ENCODE peak calls at places on chromosome 15, in seven cellular contexts. C is AG09309, F is dorsolateral prefrontal cortex, R is GM23338, Z is OCI-LY7, W is brain microvascular endothelial cell, H is PC-3. B is an unnamed sample.

GRCh38 chr15:49624046-49624445 is 3.2 kb downstream of the DTWD1 start:
- DNase-seq in C (no peak), F (no peak), R (no peak), Z (no peak), W (peak), H (no peak), B (no peak)

GRCh38 chr15:82750831-82751181 is 41.1 kb upstream of the AP3B2 start:
- DNase-seq in C (no peak), F (no peak), R (peak), Z (peak), W (no peak), H (no peak), B (no peak)

GRCh38 chr15:76393614-76394013 is 57.0 kb downstream of the ISL2 start:
- DNase-seq in C (no peak), F (no peak), R (no peak), Z (no peak), W (peak), H (peak), B (peak)

GRCh38 chr15:58980351-58980939 is 7.0 kb upstream of the RNF111 start:
- DNase-seq in C (no peak), F (no peak), R (peak), Z (peak), W (no peak), H (peak), B (no peak)

GRCh38 chr15:62603757-62604156 is 438.7 kb upstream of the C2CD4B start:
- DNase-seq in C (peak), F (no peak), R (no peak), Z (no peak), W (no peak), H (peak), B (no peak)

GRCh38 chr15:47908950-47909670 is 191.8 kb downstream of the SEMA6D start:
- DNase-seq in C (no peak), F (no peak), R (no peak), Z (no peak), W (no peak), H (peak), B (no peak)

GRCh38 chr15:53811530-53811929 is 52.1 kb upstream of the WDR72 start:
- DNase-seq in C (no peak), F (no peak), R (peak), Z (peak), W (no peak), H (peak), B (no peak)

GRCh38 chr15:35697549-35698299 is 151.8 kb upstream of the DPH6 start:
- DNase-seq in C (peak), F (no peak), R (peak), Z (no peak), W (peak), H (peak), B (no peak)

GRCh38 chr15:40960926-40961325 is 7.7 kb downstream of the CHAC1 start:
- DNase-seq in C (no peak), F (no peak), R (no peak), Z (no peak), W (no peak), H (peak), B (no peak)
- H3K4me3 ChIP-seq in C (no peak), F (no peak), R (no peak), Z (no peak), W (no peak), H (no peak), B (no peak)

GRCh38 chr15:90294601-90295269 is 29.3 kb downstream of the NGRN start:
- DNase-seq in C (no peak), F (no peak), R (peak), Z (no peak), W (no peak), H (no peak), B (no peak)
- H3K4me3 ChIP-seq in C (no peak), F (peak), R (no peak), Z (no peak), W (no peak), H (no peak), B (no peak)

GRCh38 chr15:72063186-72063585 is 54.8 kb downstream of the MYO9A start:
- DNase-seq in C (no peak), F (no peak), R (no peak), Z (no peak), W (no peak), H (no peak), B (no peak)

GRCh38 chr15:72058590-72058989 is 59.4 kb downstream of the MYO9A start:
- DNase-seq in C (no peak), F (no peak), R (no peak), Z (no peak), W (no peak), H (no peak), B (no peak)

GRCh38 chr15:72062319-72062718 is 55.6 kb downstream of the MYO9A start:
- DNase-seq in C (no peak), F (no peak), R (no peak), Z (no peak), W (no peak), H (no peak), B (no peak)

GRCh38 chr15:72060687-72061250 is 57.2 kb downstream of the MYO9A start:
- DNase-seq in C (no peak), F (no peak), R (no peak), Z (no peak), W (no peak), H (no peak), B (no peak)

GRCh38 chr15:72057548-72058091 is 60.3 kb downstream of the MYO9A start:
- DNase-seq in C (no peak), F (no peak), R (peak), Z (no peak), W (no peak), H (no peak), B (no peak)
- H3K4me3 ChIP-seq in C (no peak), F (peak), R (peak), Z (peak), W (peak), H (no peak), B (no peak)

DNA sequence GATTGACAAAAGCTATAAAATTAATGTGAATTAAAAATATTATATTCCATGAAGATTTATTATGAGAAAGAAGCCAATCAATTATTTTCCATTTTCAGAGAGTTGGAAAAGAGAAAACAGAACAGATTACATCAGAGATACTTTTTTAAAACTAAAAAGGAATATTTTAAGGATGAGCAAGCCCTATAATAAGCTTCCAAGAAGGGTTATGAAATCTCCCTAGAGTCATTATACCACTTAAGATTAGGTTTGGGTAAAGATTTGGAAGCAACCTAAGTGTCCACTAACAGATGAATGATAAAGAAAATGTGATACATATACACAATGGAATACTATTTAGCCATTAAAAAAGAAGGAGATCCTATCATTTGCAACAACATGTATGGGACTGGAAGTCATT is 51.6 kb upstream of the FSIP1 start:
- DNase-seq in C (peak), F (no peak), R (no peak), Z (no peak), W (no peak), H (peak), B (no peak)
- H3K4me3 ChIP-seq in C (no peak), F (no peak), R (no peak), Z (no peak), W (no peak), H (peak), B (no peak)

DNA sequence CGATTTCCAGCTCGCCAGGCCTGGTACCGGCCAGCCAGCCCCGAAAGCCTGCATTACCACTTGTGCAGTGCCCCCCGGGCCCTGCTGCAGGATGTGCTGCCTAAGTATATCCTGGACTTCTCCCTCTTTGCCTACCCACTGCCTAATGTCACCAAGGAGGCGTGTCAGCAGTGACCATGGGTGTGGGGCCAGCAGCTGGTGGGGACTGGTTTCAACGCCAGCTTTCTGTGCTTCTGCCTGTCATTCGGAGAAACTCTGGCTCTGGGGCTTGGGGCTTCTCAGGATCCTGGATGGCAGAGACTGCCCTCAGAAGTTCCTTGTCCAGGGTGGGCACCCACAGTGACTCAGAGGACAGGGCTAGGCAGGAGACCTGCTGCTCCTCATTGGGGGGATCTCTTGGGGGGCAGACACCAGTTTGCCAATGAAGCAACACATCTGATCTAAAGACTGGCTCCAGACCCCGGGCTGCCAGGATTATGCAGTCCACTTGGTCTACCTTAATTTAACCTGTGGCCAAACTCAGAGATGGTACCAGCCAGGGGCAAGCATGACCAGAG is 1.5 kb downstream of the CHST14 start:
- DNase-seq in C (no peak), F (no peak), R (no peak), Z (no peak), W (no peak), H (no peak), B (no peak)
- H3K4me3 ChIP-seq in C (peak), F (peak), R (peak), Z (peak), W (peak), H (peak), B (peak)

GRCh38 chr15:40103864-40104271 is 4.8 kb downstream of the BMF start:
- DNase-seq in C (no peak), F (no peak), R (no peak), Z (no peak), W (no peak), H (no peak), B (no peak)

GRCh38 chr15:40104296-40104864 is 4.3 kb downstream of the BMF start:
- DNase-seq in C (no peak), F (no peak), R (no peak), Z (no peak), W (no peak), H (no peak), B (no peak)

GRCh38 chr15:40100947-40101905 is 7.5 kb downstream of the BMF start:
- DNase-seq in C (no peak), F (no peak), R (no peak), Z (no peak), W (no peak), H (peak), B (no peak)

GRCh38 chr15:40104865-40105516 is 3.7 kb downstream of the BMF start:
- DNase-seq in C (peak), F (peak), R (peak), Z (peak), W (peak), H (peak), B (no peak)

DNA sequence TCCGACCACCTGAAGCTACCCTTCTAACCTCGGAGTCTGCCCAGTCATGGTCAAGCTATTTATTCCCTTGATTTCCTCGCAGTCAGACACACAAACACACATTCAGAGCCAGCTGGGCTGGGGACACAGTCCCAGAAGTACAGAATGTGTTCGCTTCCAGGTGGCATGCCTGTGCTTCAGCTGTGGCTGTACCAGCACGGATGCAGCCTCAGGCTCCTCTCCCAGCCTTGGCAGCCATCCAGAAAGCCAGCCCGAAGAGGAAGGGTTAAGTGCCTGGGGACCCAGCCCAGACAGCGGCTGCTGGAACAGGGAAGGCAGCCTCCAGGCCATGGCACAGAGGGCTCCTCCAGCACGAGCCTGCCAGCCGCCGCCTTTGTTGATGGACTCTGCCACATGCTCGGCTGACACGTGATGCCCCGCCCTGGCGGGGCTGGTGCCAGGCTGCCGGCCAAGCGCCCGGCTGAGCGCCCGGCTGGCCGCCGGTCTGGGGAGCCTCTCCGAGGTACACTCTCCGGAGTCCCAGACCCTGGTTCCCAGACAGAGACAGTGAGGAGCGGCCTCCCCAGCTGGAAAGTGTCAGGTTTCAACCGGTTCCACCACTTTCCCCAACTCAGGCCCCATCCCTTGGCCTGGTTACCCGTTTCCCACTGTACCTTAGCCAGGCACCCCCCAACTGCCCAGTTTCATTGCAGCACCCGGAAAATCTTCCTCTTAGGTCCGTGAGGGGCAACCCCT is 5.4 kb downstream of the BMF start:
- DNase-seq in C (peak), F (peak), R (peak), Z (no peak), W (no peak), H (peak), B (no peak)
- H3K4me3 ChIP-seq in C (no peak), F (peak), R (peak), Z (no peak), W (no peak), H (peak), B (no peak)

DNA sequence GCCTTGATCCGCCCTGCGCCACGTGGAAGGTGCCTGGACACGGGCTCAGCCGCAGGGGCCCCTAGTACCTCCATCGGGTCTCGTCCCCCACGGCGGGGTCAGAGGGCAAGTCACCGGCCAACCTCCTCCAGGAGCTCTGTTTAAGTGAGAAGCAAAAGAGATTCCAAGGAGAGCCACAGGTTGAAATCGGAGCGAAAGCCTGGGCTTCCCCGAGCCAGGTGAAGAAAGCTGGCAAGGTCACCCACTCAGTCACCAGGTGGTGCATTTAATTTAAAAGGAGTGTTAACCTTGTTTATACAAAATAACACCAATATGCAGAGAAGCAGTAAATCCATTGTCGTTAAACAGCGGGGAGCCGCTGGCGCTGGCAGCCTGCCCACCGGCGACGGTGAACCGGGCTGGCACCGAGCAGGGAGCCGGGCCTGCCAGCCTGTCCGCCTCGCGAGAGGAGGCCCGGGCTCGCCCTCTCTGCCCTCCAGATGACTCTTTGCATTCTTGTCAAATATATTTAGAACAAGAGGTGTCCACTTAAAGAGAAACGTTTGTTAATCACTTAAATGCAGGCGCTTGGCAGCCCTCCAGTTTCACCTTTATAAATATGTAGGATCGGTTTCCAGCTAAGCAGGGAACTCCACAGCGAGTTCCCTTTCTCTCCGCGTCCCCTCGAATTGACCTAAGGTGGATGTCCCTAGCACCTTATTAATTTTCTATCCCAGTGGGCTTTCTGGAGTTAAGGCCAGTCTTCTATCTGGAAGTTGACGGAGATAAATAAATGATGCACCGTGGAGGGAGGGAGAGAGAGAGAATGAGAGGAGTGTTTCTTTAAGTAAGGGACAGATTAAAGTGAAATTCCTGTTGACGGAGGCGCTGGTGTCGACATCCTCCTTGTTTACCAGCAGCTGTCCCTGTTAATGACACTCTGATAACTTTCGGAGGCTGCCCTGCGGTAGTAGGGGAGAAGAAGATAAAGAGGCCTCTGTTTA is 277.2 kb upstream of the NR2F2 start:
- DNase-seq in C (no peak), F (no peak), R (peak), Z (no peak), W (no peak), H (peak), B (no peak)
- H3K4me3 ChIP-seq in C (no peak), F (peak), R (peak), Z (no peak), W (peak), H (peak), B (no peak)

GRCh38 chr15:40040770-40041169 is 1.8 kb upstream of the SRP14 start:
- DNase-seq in C (no peak), F (no peak), R (no peak), Z (no peak), W (no peak), H (no peak), B (no peak)

GRCh38 chr15:40038267-40038653 is 721 bp downstream of the SRP14 start:
- DNase-seq in C (no peak), F (no peak), R (peak), Z (no peak), W (no peak), H (peak), B (no peak)

GRCh38 chr15:40042791-40043320 is 3.9 kb upstream of the SRP14 start:
- DNase-seq in C (no peak), F (no peak), R (no peak), Z (no peak), W (no peak), H (no peak), B (no peak)

GRCh38 chr15:40038654-40039543 is at the start of gene SRP14:
- DNase-seq in C (no peak), F (peak), R (peak), Z (peak), W (peak), H (peak), B (peak)

DNA sequence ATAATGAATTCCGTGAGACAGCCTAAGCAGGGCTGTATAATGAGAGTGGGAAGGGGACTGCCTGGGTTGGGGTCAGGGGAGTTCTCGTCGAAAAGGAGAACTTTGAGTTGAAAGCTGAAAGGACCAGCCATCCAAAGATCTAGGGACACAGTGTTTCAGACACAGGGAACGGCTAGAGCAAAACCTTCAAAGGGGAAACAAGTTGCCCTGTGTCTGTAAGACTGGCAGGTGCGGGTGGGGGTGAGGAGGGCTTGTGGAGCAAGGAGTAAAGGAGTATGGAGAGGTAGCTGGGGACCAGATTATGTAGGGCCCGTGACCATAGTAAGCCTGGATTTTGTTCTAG is 1.3 kb upstream of the SRP14 start:
- DNase-seq in C (no peak), F (no peak), R (no peak), Z (no peak), W (no peak), H (no peak), B (no peak)
- H3K4me3 ChIP-seq in C (no peak), F (no peak), R (peak), Z (peak), W (no peak), H (peak), B (no peak)

DNA sequence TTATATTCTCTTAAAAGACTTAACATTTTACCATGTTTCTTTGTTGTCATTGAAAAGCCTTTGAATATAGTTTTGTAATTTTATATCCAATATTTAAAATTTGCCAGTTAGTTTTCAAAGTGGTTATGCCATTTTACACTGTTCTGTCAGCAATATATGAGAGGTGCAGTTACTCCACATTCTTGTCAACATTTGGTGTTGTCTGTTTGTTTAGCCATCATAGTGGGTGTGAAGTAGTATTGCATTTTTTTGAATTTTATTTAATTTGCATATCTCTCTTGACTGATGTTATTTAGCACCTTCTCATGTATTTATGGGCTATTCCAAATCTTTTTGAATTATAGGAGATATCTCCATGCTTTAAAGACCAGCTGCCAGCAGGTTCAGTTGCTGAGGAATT is 40.4 kb downstream of the LRRC28 start:
- DNase-seq in C (no peak), F (no peak), R (no peak), Z (no peak), W (no peak), H (no peak), B (no peak)
- H3K4me3 ChIP-seq in C (no peak), F (no peak), R (no peak), Z (no peak), W (no peak), H (no peak), B (no peak)

GRCh38 chr15:74396445-74397238 is 29.2 kb upstream of the CYP11A1 start:
- DNase-seq in C (no peak), F (no peak), R (no peak), Z (no peak), W (peak), H (peak), B (no peak)
- H3K4me3 ChIP-seq in C (no peak), F (no peak), R (no peak), Z (no peak), W (no peak), H (no peak), B (no peak)

B was measured in skeletal muscle cell.